ENCODE peak calls at places on chromosomes 6 and 20, in four cellular contexts. A is AG04450, J is HFF-Myc, K is tibial nerve. N is an unnamed sample.

GRCh38 chr6:3453410-3453809 is 3.4 kb downstream of the SLC22A23 start:
- DNase-seq in A (no peak), J (no peak), K (no peak), N (no peak)

GRCh38 chr6:11971154-11971553 is 41.0 kb upstream of the HIVEP1 start:
- DNase-seq in A (peak), J (peak), K (no peak), N (peak)

GRCh38 chr20:58044286-58044685 is 184.2 kb downstream of the ANKRD60 start:
- DNase-seq in A (no peak), J (no peak), K (no peak), N (no peak)

GRCh38 chr20:37941332-37941731 is 38.4 kb downstream of the VSTM2L start:
- DNase-seq in A (no peak), J (no peak), K (no peak), N (no peak)

GRCh38 chr6:125539892-125540291 is 209.5 kb upstream of the HEY2 start:
- DNase-seq in A (no peak), J (no peak), K (no peak), N (no peak)

GRCh38 chr6:149889321-149889720 is 8.6 kb downstream of the RAET1E start:
- DNase-seq in A (no peak), J (no peak), K (no peak), N (no peak)

GRCh38 chr20:42915081-42915480 is 274.6 kb downstream of the PTPRT start:
- DNase-seq in A (no peak), J (no peak), K (no peak), N (no peak)

GRCh38 chr6:32195652-32195901 is 3.1 kb upstream of the GPSM3 start:
- DNase-seq in A (peak), J (peak), K (peak), N (peak)

GRCh38 chr20:57698191-57698866 is 11.5 kb downstream of the PMEPA1 start:
- DNase-seq in A (peak), J (peak), K (no peak), N (peak)

DNA sequence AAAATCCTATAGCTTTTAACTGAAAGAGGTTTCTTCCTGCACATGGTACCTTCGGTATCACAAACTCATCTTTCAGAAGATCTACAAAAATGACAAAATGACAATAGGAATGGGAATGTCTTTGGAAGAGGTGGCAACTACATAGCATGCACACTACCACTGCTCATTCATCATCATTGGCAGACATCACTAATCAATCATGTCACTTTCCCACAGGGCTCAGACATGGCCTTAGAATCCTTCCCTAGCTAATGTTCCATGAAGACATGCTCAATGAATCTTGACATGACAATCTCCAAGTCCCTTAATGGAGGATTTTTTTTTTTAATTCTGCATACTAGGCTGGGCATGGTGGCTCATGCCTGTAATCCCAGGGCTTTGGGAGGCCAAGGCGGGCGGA is 3.2 kb upstream of the PGC start:
- DNase-seq in A (no peak), J (no peak), K (no peak), N (no peak)
- TF ChIP-seq CTCF in A (no peak), J (no peak), K (no peak), N (no peak)

DNA sequence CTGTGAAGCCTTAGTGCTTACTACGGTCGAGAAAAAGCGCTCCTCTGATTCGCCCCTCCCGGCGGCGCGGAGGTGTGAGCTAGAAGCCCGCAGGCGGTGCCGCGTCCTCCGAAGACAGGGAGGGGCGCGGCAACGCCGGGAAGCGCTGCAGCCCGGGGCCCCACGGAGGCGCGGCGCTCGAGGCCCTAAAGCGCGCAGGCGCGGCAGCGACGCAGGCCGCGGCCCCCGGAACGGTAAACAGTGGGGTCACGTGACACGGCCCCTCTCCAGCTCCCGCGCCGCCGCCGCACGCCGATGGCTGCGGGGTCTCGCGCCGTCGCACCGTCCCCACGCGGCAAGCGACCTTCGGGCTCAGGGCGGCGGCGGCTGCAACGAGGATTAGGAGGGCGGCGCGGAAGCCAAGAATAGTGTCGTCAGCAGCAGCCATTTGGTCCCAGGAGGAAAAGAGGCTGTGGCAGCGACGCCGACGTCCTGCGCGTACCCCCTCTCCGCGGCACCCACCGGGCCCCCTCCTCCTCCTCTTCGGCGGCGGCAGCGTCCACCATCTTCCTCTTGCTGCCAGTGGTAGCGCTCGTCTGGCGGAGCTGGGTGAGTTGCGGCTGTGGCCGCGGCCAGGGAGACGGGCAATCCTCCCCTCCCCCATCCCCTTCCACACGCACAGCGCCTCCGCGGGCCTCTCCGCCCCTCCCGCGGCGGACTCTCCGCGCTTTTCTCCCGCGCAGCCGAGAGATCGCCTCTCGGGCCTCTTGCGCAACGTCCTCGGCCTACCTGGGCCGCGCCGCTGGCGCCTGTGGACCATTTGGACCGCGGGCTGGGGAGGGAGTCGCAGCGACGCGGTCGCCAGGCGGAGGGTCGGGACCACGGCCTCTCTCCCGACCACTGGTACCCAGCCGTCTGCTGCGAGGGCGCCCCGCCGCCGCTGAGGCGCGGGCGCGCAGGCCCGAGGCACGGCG is at the start of gene PHF3:
- DNase-seq in A (peak), J (peak), K (peak), N (peak)
- H3K4me3 ChIP-seq in A (peak), J (peak), K (peak), N (peak)

GRCh38 chr20:54199283-54199682 is 8.6 kb upstream of the PFDN4 start:
- DNase-seq in A (no peak), J (no peak), K (no peak), N (no peak)

GRCh38 chr20:54195483-54196472 is 12.1 kb upstream of the PFDN4 start:
- DNase-seq in A (no peak), J (no peak), K (no peak), N (no peak)

GRCh38 chr20:54193817-54194216 is 14.1 kb upstream of the PFDN4 start:
- DNase-seq in A (no peak), J (no peak), K (no peak), N (no peak)

GRCh38 chr20:54197621-54198604 is 10.0 kb upstream of the PFDN4 start:
- DNase-seq in A (no peak), J (peak), K (no peak), N (no peak)

GRCh38 chr20:54194724-54195438 is 13.0 kb upstream of the PFDN4 start:
- DNase-seq in A (no peak), J (no peak), K (no peak), N (no peak)
- TF ChIP-seq CTCF in A (peak), J (peak), K (no peak), N (peak)

DNA sequence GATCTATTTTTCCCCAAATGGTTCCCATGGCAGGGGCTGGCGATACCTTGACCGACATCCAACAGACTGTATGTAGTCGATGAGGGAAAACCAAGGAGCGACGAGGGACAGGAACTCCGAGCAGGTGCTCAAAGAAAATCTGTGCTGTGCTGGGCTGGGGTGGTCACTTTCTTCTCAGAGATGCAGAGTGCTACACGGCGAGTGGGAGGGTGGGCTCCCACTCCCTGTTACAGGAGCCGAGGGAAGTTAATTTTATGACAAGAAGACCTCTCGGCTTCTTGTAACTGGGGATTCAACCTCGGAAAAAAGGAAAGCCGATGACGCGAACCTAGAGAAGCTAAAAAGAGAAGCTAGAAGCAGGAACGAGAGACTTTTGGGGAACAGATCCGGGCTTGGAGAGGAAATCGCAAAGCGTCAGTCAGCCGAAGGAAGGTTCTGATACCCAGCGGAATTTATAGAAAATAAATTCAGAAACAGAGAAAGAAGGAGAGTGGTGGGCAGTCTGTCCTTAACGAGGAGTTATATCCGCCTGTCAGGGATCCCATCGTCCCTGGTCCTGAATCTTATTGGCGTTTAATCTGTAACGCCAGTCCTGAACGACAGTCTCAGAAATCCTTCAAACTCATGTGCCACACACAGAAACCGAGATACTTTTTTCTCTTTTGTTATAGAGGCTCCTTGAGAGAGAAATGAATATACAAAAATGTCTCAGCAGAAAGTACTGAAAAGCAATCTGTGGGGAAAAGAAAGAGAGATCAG is 84.6 kb upstream of the ZNF322 start:
- DNase-seq in A (no peak), J (no peak), K (no peak), N (no peak)
- H3K4me3 ChIP-seq in A (peak), J (peak), K (no peak), N (peak)

GRCh38 chr6:156953478-156954146 is 176.4 kb downstream of the ARID1B start:
- DNase-seq in A (peak), J (peak), K (no peak), N (peak)
- TF ChIP-seq CTCF in A (peak), J (peak), K (peak), N (peak)

GRCh38 chr6:159981171-159981571 is 12.3 kb downstream of the IGF2R start:
- DNase-seq in A (no peak), J (no peak), K (no peak), N (no peak)

GRCh38 chr6:159978291-159979135 is 9.6 kb downstream of the IGF2R start:
- DNase-seq in A (no peak), J (no peak), K (no peak), N (no peak)

GRCh38 chr6:159977242-159978214 is 8.6 kb downstream of the IGF2R start:
- DNase-seq in A (no peak), J (no peak), K (peak), N (no peak)

GRCh38 chr6:159980474-159980873 is 11.6 kb downstream of the IGF2R start:
- DNase-seq in A (no peak), J (no peak), K (no peak), N (no peak)

GRCh38 chr6:159979136-159979874 is 10.4 kb downstream of the IGF2R start:
- DNase-seq in A (no peak), J (no peak), K (no peak), N (no peak)
- H3K4me3 ChIP-seq in A (no peak), J (no peak), K (no peak), N (no peak)

GRCh38 chr6:132598473-132598872 is 8.9 kb upstream of the TAAR5 start:
- DNase-seq in A (no peak), J (no peak), K (no peak), N (no peak)
- TF ChIP-seq CTCF in A (peak), J (peak), K (no peak), N (peak)

GRCh38 chr6:27667651-27668441 is 194.9 kb upstream of the ZNF184 start:
- DNase-seq in A (no peak), J (no peak), K (no peak), N (no peak)

GRCh38 chr6:27669798-27670301 is 196.9 kb upstream of the ZNF184 start:
- DNase-seq in A (no peak), J (no peak), K (no peak), N (no peak)

GRCh38 chr6:27669278-27669797 is 196.4 kb upstream of the ZNF184 start:
- DNase-seq in A (no peak), J (no peak), K (no peak), N (no peak)

GRCh38 chr6:27668442-27669275 is 195.8 kb upstream of the ZNF184 start:
- DNase-seq in A (no peak), J (peak), K (no peak), N (no peak)

DNA sequence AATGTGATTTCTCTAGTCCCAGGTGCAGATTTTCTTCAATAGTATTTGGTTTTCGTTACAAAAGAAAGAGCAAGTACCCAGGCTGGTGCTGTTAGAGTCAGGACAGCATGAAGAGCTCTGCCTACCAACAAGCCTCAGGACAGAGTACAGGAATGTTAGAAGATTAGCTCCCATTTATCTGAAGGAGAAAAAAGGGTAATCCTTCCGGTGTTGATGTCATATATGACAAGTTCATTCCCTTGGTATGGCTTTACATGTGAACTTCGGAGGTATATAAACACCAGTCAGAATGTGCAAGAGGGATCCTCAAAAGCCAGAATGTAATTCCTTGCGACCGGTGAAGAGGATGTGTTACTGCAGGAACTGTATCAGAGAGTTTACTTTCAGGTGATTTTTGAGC is 194.1 kb upstream of the ZNF184 start:
- DNase-seq in A (no peak), J (no peak), K (no peak), N (no peak)
- H3K4me3 ChIP-seq in A (no peak), J (peak), K (no peak), N (no peak)